ENCODE peak calls at places on chromosomes 11 and 22, in five cellular contexts. One of them, this sample, is unnamed.

GRCh38 chr22:36329217-36330078 is 58.3 kb downstream of the MYH9 start:
- DNase-seq in A549: peak
- DNase-seq in kidney epithelial cell: peak
- DNase-seq in endothelial cell: peak
- DNase-seq in nephron progenitor cell: peak
- DNase-seq in this sample: peak

GRCh38 chr11:91686700-91687099 is 537.9 kb upstream of the FAT3 start:
- DNase-seq in nephron progenitor cell: no peak
- DNase-seq in A549: no peak
- DNase-seq in kidney epithelial cell: no peak
- DNase-seq in endothelial cell: no peak
- DNase-seq in this sample: no peak

GRCh38 chr11:73286240-73286810 is 14.2 kb downstream of the P2RY6 start:
- DNase-seq in endothelial cell: no peak
- DNase-seq in A549: no peak
- DNase-seq in nephron progenitor cell: no peak
- DNase-seq in kidney epithelial cell: no peak
- DNase-seq in this sample: no peak

GRCh38 chr22:41240377-41241132 is at the start of gene CHADL:
- DNase-seq in A549: no peak
- DNase-seq in endothelial cell: no peak
- DNase-seq in nephron progenitor cell: peak
- DNase-seq in kidney epithelial cell: no peak
- DNase-seq in this sample: no peak

GRCh38 chr22:30370681-30371080 is 13.9 kb downstream of the CCDC157 start:
- DNase-seq in nephron progenitor cell: peak
- DNase-seq in endothelial cell: no peak
- DNase-seq in A549: no peak
- DNase-seq in kidney epithelial cell: no peak
- DNase-seq in this sample: no peak

GRCh38 chr11:6705905-6706535 is 22.9 kb upstream of the MRPL17 start:
- DNase-seq in A549: peak
- DNase-seq in kidney epithelial cell: no peak
- DNase-seq in nephron progenitor cell: peak
- DNase-seq in endothelial cell: peak
- DNase-seq in this sample: peak

GRCh38 chr11:125170406-125171031 is 6.0 kb downstream of the PKNOX2 start:
- DNase-seq in A549: no peak
- DNase-seq in kidney epithelial cell: no peak
- DNase-seq in nephron progenitor cell: peak
- DNase-seq in endothelial cell: no peak
- DNase-seq in this sample: no peak

GRCh38 chr11:60235318-60235717 is 7.6 kb downstream of the MS4A4E start:
- DNase-seq in A549: no peak
- DNase-seq in kidney epithelial cell: no peak
- DNase-seq in endothelial cell: no peak
- DNase-seq in nephron progenitor cell: no peak
- DNase-seq in this sample: no peak

GRCh38 chr11:18749681-18750319 is 23.8 kb upstream of the IGSF22 start:
- DNase-seq in kidney epithelial cell: peak
- DNase-seq in A549: peak
- DNase-seq in endothelial cell: peak
- DNase-seq in nephron progenitor cell: no peak
- DNase-seq in this sample: no peak

GRCh38 chr22:49090853-49091135 is 736.9 kb downstream of the BRD1 start:
- DNase-seq in kidney epithelial cell: no peak
- DNase-seq in endothelial cell: no peak
- DNase-seq in A549: no peak
- DNase-seq in nephron progenitor cell: no peak
- DNase-seq in this sample: no peak

GRCh38 chr11:2207212-2207611 is 35.6 kb upstream of the TH start:
- DNase-seq in endothelial cell: peak
- DNase-seq in nephron progenitor cell: no peak
- DNase-seq in kidney epithelial cell: no peak
- DNase-seq in A549: no peak
- DNase-seq in this sample: no peak